ENCODE peak calls at places on chromosomes 11 and 22, in seven cellular contexts. C is mammary epithelial cell; K is AG10803; U is CD4-positive, alpha-beta T cell; F is glutamatergic neuron; Y is kidney; T is fibroblast of pulmonary artery. D is an unnamed sample.

GRCh38 chr11:30143098-30143705 is 87.6 kb upstream of the FSHB start:
- DNase-seq in C (peak), K (peak), U (no peak), F (no peak), Y (no peak), T (peak), D (no peak)

GRCh38 chr22:21961127-21961867 is 8.6 kb upstream of the PPM1F start:
- DNase-seq in C (no peak), K (no peak), U (no peak), F (no peak), Y (no peak), T (no peak), D (no peak)

GRCh38 chr22:25970348-25970995 is 198.8 kb upstream of the SEZ6L start:
- DNase-seq in C (no peak), K (no peak), U (no peak), F (no peak), Y (no peak), T (no peak), D (no peak)

GRCh38 chr11:122758974-122759373 is 79.3 kb upstream of the CRTAM start:
- DNase-seq in C (peak), K (peak), U (no peak), F (no peak), Y (no peak), T (peak), D (no peak)

GRCh38 chr22:22548349-22548716 is 10.7 kb downstream of the PRAME start:
- DNase-seq in C (no peak), K (no peak), U (no peak), F (no peak), Y (no peak), T (no peak), D (no peak)

GRCh38 chr11:66879583-66879982 is 22.7 kb downstream of the LRFN4 start:
- DNase-seq in C (no peak), K (no peak), U (no peak), F (peak), Y (no peak), T (no peak), D (no peak)

GRCh38 chr22:31400023-31400397 is 606 bp downstream of the DRG1 start:
- DNase-seq in C (no peak), K (peak), U (no peak), F (no peak), Y (no peak), T (peak), D (no peak)

GRCh38 chr11:47389577-47390072 is 11.3 kb upstream of the SPI1 start:
- DNase-seq in C (no peak), K (no peak), U (no peak), F (no peak), Y (no peak), T (no peak), D (no peak)

GRCh38 chr22:45564349-45565030 is 61.8 kb downstream of the FBLN1 start:
- DNase-seq in C (no peak), K (peak), U (no peak), F (no peak), Y (peak), T (no peak), D (no peak)

DNA sequence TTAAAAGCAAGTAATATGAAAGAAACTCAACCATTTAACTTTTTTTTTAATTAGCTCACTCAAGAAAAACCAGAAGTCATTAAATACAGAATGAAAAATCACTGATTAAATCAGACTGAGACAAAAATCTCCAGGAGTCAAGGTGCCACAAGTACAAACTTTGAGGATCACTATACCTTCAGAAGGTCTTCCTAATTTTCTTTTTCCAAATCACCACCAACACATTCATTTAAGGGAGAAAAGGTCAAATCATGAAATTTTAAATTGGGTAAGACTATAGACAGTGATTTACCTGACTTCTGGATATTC is 32.3 kb downstream of the PITPNB start:
- DNase-seq in C (no peak), K (no peak), U (no peak), F (no peak), Y (no peak), T (no peak), D (no peak)
- TF ChIP-seq CTCF in C (no peak), K (no peak), U (no peak), F (peak), Y (no peak), T (no peak), D (no peak)

GRCh38 chr22:19868333-19868732 is 13.7 kb upstream of the GNB1L start:
- DNase-seq in C (no peak), K (no peak), U (no peak), F (no peak), Y (no peak), T (no peak), D (no peak)
- TF ChIP-seq CTCF in C (peak), K (no peak), U (no peak), F (no peak), Y (no peak), T (no peak), D (no peak)

GRCh38 chr22:29992341-29993275 is 87.7 kb upstream of the HORMAD2 start:
- DNase-seq in C (peak), K (no peak), U (no peak), F (no peak), Y (no peak), T (no peak), D (no peak)

GRCh38 chr22:29997516-29997915 is 82.7 kb upstream of the HORMAD2 start:
- DNase-seq in C (no peak), K (no peak), U (no peak), F (no peak), Y (no peak), T (no peak), D (no peak)

GRCh38 chr22:29998627-29999026 is 81.6 kb upstream of the HORMAD2 start:
- DNase-seq in C (no peak), K (no peak), U (no peak), F (no peak), Y (no peak), T (peak), D (no peak)

GRCh38 chr22:29994941-29995340 is 85.3 kb upstream of the HORMAD2 start:
- DNase-seq in C (no peak), K (peak), U (no peak), F (no peak), Y (no peak), T (peak), D (no peak)

DNA sequence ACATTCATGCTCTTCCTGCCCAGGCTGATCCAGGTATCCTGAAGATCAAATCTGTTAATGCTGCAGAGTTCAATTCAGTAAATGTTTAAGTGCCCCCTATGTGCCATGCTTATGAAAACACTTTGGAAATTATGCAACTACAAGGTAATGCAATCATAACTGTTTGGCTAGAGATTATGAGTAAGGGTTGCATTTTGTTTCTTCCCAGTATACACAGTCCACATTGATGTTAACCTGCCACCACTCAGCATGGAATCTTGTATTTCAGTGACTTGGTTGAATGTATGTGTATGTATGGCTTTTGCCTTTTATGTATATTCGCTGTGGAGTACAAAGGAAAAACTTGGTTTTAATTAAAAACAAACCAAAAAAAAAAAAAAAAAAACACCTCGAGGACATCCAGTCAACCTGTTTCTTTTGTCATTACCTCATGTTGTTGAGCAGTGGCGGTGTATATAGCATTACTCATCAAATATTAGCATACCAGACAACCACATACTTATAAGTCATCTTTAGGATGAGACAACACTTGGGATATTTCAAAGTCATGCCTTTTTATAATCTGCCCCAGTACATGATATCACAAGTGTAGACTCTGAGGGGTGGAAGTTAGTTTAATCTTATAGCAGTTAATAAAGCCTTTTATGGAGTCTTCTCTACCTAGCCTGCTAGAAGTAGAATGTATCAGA is 86.1 kb upstream of the HORMAD2 start:
- DNase-seq in C (peak), K (peak), U (no peak), F (no peak), Y (no peak), T (peak), D (no peak)
- TF ChIP-seq CTCF in C (peak), K (no peak), U (no peak), F (no peak), Y (peak), T (peak), D (no peak)

DNA sequence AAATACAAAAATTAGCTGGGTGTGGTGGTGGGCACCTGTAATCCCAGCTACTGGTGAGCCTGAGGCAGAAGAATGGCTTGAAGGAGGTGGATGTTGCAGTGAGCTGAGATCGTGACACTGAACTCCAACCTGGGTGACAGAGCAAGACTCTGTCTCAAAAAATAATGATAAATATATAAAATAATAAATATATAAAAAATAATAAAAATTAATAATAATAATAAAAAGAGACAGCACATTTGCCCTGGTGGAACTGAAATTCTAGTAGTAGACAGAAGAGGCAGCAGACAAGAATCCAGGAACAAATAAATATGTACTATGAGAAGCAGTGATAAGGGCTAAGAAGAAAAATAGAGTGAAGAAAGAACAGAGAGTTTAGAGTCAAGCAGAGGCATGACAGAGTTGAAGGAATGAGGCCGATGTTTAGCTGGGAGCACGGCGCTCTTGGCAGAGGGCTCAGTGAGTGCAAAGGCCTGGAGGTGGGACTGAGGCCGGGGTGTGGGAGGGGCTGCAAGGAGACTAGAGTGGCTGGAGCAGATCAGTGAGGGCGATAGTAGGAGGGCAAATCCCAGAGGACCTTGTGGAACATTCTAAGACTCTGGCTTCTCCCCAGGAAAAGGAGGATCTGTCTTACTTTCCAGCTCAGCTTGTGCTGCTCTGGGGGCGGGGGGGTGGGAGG is 410.3 kb downstream of the MN1 start:
- DNase-seq in C (no peak), K (no peak), U (no peak), F (no peak), Y (peak), T (peak), D (no peak)
- TF ChIP-seq CTCF in C (no peak), K (no peak), U (no peak), F (no peak), Y (no peak), T (peak), D (no peak)

GRCh38 chr11:121727942-121728341 is 275.2 kb upstream of the SORL1-AS1 start:
- DNase-seq in C (no peak), K (no peak), U (no peak), F (no peak), Y (no peak), T (no peak), D (no peak)

GRCh38 chr11:121721961-121722360 is 269.2 kb upstream of the SORL1-AS1 start:
- DNase-seq in C (no peak), K (no peak), U (no peak), F (no peak), Y (no peak), T (no peak), D (no peak)

GRCh38 chr11:121723261-121723741 is 270.5 kb upstream of the SORL1-AS1 start:
- DNase-seq in C (no peak), K (peak), U (no peak), F (peak), Y (no peak), T (peak), D (no peak)

GRCh38 chr11:121721448-121721847 is 268.7 kb upstream of the SORL1-AS1 start:
- DNase-seq in C (no peak), K (no peak), U (no peak), F (no peak), Y (no peak), T (no peak), D (no peak)

DNA sequence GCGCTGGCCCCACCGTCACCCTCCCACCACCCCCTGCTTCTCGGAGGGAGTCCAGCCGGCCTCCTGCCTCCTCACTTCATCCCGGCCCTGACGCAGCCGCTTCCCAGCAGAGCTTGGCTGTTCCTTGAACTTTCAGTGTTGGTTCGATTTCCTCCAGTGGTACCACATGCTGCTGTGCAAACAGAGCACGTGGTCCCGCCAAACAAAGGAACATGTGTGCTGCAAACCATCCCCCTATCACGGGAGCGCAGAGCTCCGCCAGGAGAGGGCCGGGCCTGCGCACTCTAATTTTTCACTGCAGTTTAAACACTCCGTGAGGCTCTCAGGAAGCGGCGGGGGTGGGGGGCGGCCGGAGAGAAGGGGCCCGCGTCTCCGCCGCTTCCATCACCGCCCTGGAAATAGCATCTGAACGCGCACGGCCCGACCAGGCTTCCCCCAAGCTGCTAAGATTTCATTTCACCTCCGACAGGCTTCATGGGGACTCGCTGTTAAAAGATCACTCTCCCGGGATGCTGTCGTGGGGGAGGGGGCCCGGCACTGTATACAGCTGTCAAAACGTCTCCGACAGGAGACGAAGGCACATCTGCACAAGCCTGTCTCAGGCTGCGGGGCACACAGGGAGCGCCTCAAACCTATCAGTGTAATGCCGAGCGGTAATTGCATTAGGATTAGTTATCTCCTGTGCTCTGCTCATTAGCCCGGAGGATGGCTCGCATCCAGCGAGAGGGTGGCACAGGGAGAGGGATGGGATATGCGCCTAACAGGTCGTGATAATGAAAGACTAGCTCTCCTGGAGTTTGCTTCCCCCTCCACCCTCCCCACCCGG is 269.9 kb upstream of the SORL1-AS1 start:
- DNase-seq in C (peak), K (peak), U (no peak), F (peak), Y (peak), T (peak), D (no peak)
- TF ChIP-seq CTCF in C (no peak), K (peak), U (no peak), F (no peak), Y (no peak), T (no peak), D (no peak)

GRCh38 chr11:3959015-3959917 is 103.8 kb downstream of the STIM1 start:
- DNase-seq in C (peak), K (peak), U (no peak), F (no peak), Y (no peak), T (peak), D (no peak)
- TF ChIP-seq CTCF in C (peak), K (peak), U (peak), F (peak), Y (no peak), T (peak), D (no peak)

GRCh38 chr11:38711110-38711509 is 2113.1 kb upstream of the RAG2 start:
- DNase-seq in C (no peak), K (no peak), U (no peak), F (no peak), Y (no peak), T (no peak), D (no peak)
- TF ChIP-seq CTCF in C (no peak), K (no peak), U (no peak), F (no peak), Y (no peak), T (no peak), D (no peak)

D was measured in activated B cell treated with CpG ODN at 0.5 μM for 24 hours.